ENCODE peak calls at places on chromosome 1, in ten cellular contexts. E is lower lobe of right lung, D is Panc1, U is heart right ventricle, X is HCT116, L is neuronal stem cell, I is upper lobe of left lung, W is ovary, K is neural progenitor cell, J is body of pancreas. S is an unnamed sample. For H3K4me1, the result is how much of the 10 kb centered on the place peaks cover.

GRCh38 chr1:114668784-114669561 is 876 bp downstream of the DENND2C start:
- DNase-seq in L (peak), U (no peak), I (no peak), J (peak), W (no peak), K (no peak), D (no peak), E (no peak), X (no peak), S (no peak)

GRCh38 chr1:38489844-38490270 is 369.7 kb downstream of the RRAGC start:
- DNase-seq in L (no peak), U (no peak), E (no peak), K (peak), J (peak), X (peak), W (no peak), I (no peak), D (no peak), S (no peak)

GRCh38 chr1:162141273-162142023 is 72.0 kb downstream of the NOS1AP start:
- DNase-seq in U (no peak), X (no peak), W (no peak), I (no peak), K (no peak), D (no peak), E (no peak), L (no peak), J (no peak), S (no peak)

GRCh38 chr1:112840631-112841624 is 115.1 kb downstream of the SLC16A1 start:
- DNase-seq in L (no peak), K (peak), W (no peak), E (no peak), D (no peak), J (no peak), X (no peak), U (no peak), I (no peak), S (no peak)

GRCh38 chr1:37859507-37860345 is at the start of gene MTF1:
- DNase-seq in I (peak), K (peak), D (peak), E (peak), W (peak), U (peak), X (peak), J (peak), L (peak), S (peak)

GRCh38 chr1:183932412-183932811 is 105.1 kb downstream of the COLGALT2 start:
- DNase-seq in L (no peak), U (peak), E (peak), J (peak), D (no peak), K (no peak), X (no peak), I (peak), W (peak), S (no peak)

GRCh38 chr1:234722267-234722704 is 112.3 kb upstream of the IRF2BP2 start:
- DNase-seq in U (no peak), I (no peak), W (peak), D (no peak), K (no peak), L (no peak), X (no peak), J (no peak), E (no peak), S (no peak)

GRCh38 chr1:115492880-115493279 is 148.9 kb upstream of the VANGL1 start:
- DNase-seq in D (no peak), L (no peak), X (no peak), K (no peak), W (no peak), I (peak), E (no peak), U (no peak), J (no peak), S (no peak)

GRCh38 chr1:81756872-81757271 is 43.9 kb upstream of the ADGRL2 start:
- DNase-seq in E (no peak), I (no peak), J (no peak), W (no peak), U (peak), L (no peak), X (no peak), K (no peak), D (no peak), S (peak)

GRCh38 chr1:175599212-175599681 is 144.1 kb downstream of the TNR start:
- DNase-seq in J (no peak), U (no peak), E (no peak), W (no peak), I (peak), D (no peak), X (no peak), K (peak), L (peak), S (no peak)

GRCh38 chr1:225882699-225883615 is 777 bp upstream of the TMEM63A start:
- DNase-seq in U (peak), E (peak), L (peak), D (no peak), W (peak), J (peak), I (peak), X (no peak), K (peak), S (peak)

GRCh38 chr1:156487862-156488261 is 12.7 kb downstream of the MEF2D start:
- DNase-seq in E (no peak), K (no peak), J (no peak), D (no peak), I (no peak), X (no peak), L (no peak), W (no peak), U (no peak), S (no peak)
- H3K4me1 ChIP-seq in E (half or more), K (under half), J (half or more), D (under half), I (half or more), X (half or more), L (under half), W (under half), U (half or more), S (under half)

DNA sequence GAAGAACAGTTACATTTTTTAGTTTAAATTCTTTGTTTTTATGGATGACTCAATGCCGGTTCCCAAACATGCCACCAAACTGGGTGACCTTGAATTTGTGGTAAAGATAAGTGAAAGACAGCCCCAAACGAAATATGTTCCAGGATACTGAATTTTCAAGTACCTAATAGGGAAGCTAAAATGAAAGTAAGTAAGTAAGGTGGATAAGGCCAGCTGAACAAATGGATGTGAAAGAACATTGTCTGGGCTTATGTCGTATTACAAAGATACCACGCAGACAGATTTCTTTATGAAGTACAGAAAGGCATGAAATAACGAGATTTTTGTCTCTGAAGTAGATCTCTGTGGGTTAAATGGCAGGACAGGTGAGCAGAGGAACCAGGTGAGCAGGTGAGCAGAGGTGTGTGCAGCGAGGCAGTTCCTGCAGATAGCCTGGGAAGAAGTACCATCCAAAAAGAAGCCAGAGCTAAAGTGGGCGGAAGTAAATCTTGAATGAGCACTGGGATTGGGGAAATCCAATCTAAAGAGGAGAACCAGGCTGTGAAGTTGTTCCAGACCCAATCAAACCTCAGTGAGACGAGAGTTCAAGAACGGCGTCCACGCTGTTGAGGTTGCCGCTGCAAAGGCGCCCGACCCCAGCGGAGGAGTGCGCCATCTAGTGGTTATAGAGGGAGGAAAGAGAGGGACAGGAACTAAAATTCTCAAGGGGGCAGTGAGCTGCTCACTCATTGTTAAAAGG is 19.6 kb downstream of the TLR5 start:
- DNase-seq in E (peak), U (peak), K (peak), W (peak), L (no peak), J (peak), I (peak), X (peak), D (no peak), S (peak)
- H3K4me3 ChIP-seq in E (peak), U (no peak), K (no peak), W (peak), L (no peak), J (no peak), I (peak), X (peak), D (peak), S (no peak)

DNA sequence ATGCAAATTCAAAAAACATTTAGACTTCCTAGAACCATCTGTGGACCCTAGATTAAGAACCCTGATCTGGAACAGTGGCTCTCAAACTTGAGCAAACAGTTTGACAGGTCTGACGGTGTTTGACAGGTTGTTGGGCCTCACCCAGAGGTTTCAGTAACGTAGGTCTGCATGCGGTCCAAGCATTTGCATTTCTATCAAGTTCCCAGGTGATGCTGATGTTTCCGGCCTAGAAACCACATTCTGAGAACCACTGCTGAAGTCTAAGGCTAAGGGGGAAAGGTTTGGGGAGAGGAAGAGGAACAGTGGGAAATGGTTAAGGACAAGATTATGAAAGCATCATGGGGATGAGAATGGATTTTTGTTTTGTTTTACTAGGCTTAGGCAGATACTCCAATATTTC is 48.6 kb downstream of the MDM4 start:
- DNase-seq in D (no peak), K (no peak), L (no peak), J (no peak), E (no peak), W (no peak), I (no peak), X (no peak), U (no peak), S (no peak)
- H3K4me1 ChIP-seq in D (under half), K (under half), L (under half), J (under half), E (under half), W (under half), I (under half), X (under half), U (under half), S (under half)

GRCh38 chr1:40984531-40984930 is 5.0 kb downstream of the CTPS1 start:
- DNase-seq in I (no peak), K (no peak), X (no peak), U (no peak), L (no peak), D (no peak), E (no peak), W (no peak), J (no peak), S (no peak)

GRCh38 chr1:40987439-40988276 is 8.2 kb downstream of the CTPS1 start:
- DNase-seq in J (no peak), X (no peak), L (no peak), D (no peak), W (peak), E (no peak), U (no peak), I (no peak), K (no peak), S (no peak)

GRCh38 chr1:40985875-40986274 is 6.4 kb downstream of the CTPS1 start:
- DNase-seq in J (no peak), L (no peak), K (no peak), U (no peak), X (no peak), D (no peak), I (no peak), W (no peak), E (no peak), S (no peak)

GRCh38 chr1:40986929-40987328 is 7.4 kb downstream of the CTPS1 start:
- DNase-seq in K (no peak), I (no peak), J (no peak), E (no peak), L (no peak), W (no peak), U (no peak), X (no peak), D (no peak), S (no peak)

GRCh38 chr1:40986328-40986783 is 6.9 kb downstream of the CTPS1 start:
- DNase-seq in I (peak), L (no peak), K (no peak), X (no peak), E (no peak), W (no peak), D (no peak), J (no peak), U (no peak), S (no peak)
- H3K4me3 ChIP-seq in I (no peak), L (no peak), K (no peak), X (no peak), E (no peak), W (no peak), D (no peak), J (no peak), U (no peak), S (no peak)

GRCh38 chr1:206909883-206910318 is 11.8 kb downstream of the FCMR start:
- DNase-seq in I (no peak), E (no peak), J (peak), K (peak), U (no peak), L (no peak), D (no peak), W (no peak), X (no peak), S (no peak)

GRCh38 chr1:206914138-206914537 is 7.6 kb downstream of the FCMR start:
- DNase-seq in J (no peak), X (no peak), I (no peak), E (no peak), L (no peak), U (no peak), D (no peak), K (no peak), W (no peak), S (no peak)

GRCh38 chr1:206915085-206915735 is 6.5 kb downstream of the FCMR start:
- DNase-seq in L (no peak), W (no peak), U (no peak), X (no peak), K (no peak), D (no peak), I (no peak), J (no peak), E (no peak), S (no peak)

GRCh38 chr1:206911064-206911663 is 10.6 kb downstream of the FCMR start:
- DNase-seq in U (no peak), W (no peak), D (peak), K (peak), J (peak), L (no peak), E (no peak), X (no peak), I (no peak), S (peak)

DNA sequence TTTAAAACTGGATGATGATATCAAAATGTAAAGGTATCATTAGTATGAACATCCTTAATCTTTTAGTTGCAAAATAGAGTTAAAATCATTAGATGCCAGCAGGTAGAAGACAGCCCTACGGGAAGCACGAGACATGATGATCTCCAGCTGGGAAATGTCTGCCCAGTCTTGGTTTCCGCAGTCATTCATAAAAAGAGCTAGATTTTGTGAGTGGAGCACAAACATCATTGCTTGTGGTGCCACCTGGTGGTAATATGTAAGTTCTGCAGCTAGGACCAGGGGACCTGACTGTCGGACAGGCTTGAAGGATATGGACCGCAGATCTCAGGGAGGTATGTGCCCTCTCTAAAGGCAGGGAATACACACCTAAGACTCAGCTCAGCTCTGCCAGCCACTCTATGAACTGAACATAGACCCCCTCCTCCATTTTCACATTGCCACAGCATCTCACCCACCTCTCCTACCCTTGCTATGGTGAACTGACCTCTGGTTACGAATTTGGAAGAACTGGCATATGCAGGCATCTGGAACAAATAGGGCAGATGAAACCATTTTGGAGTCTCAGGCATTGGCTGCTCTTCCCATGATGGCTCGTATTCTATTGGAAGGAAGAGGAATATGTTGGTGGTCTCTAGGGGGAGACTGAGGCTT is 9.2 kb downstream of the FCMR start:
- DNase-seq in U (peak), W (peak), K (peak), X (peak), L (peak), E (peak), D (peak), J (peak), I (no peak), S (peak)
- H3K4me1 ChIP-seq in U (under half), W (under half), K (under half), X (under half), L (under half), E (under half), D (under half), J (under half), I (under half), S (under half)

DNA sequence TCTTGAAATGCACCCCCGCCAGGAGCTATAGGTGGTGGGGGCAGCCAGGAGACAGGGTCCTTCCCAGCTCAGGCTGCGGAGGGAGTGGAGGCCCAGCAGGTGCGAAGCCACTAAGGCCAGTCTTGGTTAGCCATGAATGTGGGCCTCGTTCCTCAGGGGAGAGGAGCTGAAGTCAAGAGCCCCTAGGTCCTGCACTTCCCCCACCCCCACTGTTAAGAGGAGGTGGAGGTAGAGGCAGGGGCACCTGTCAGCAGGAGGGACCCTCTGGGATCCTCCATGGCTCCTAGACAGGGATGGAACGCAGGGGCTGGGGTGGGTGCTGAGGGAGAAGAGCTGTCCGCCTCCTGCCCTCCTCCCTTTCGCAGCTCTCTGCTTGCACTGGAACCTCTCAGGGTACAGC is 37.1 kb downstream of the MATN1 start:
- DNase-seq in W (no peak), E (no peak), J (no peak), U (no peak), X (no peak), I (no peak), K (peak), D (no peak), L (no peak), S (no peak)
- H3K4me3 ChIP-seq in W (no peak), E (no peak), J (no peak), U (no peak), X (no peak), I (no peak), K (no peak), D (no peak), L (no peak), S (no peak)

GRCh38 chr1:3702528-3702927 is 49.7 kb upstream of the CCDC27 start:
- DNase-seq in E (no peak), W (no peak), L (no peak), D (no peak), J (no peak), I (peak), U (no peak), K (no peak), X (no peak), S (peak)

GRCh38 chr1:3705341-3705950 is 46.8 kb upstream of the CCDC27 start:
- DNase-seq in I (peak), J (no peak), W (no peak), X (no peak), K (no peak), E (no peak), L (no peak), D (no peak), U (no peak), S (no peak)

GRCh38 chr1:3702990-3703728 is 49.1 kb upstream of the CCDC27 start:
- DNase-seq in U (no peak), J (no peak), X (no peak), L (no peak), W (no peak), I (peak), E (no peak), D (no peak), K (peak), S (peak)

GRCh38 chr1:3706651-3707297 is 45.5 kb upstream of the CCDC27 start:
- DNase-seq in E (no peak), I (peak), U (no peak), D (no peak), L (no peak), J (no peak), K (no peak), X (no peak), W (no peak), S (no peak)

GRCh38 chr1:3703786-3704396 is 48.4 kb upstream of the CCDC27 start:
- DNase-seq in K (no peak), W (no peak), E (no peak), U (no peak), I (peak), L (no peak), J (no peak), D (no peak), X (no peak), S (peak)
- H3K4me1 ChIP-seq in K (under half), W (under half), E (under half), U (under half), I (under half), L (under half), J (under half), D (under half), X (under half), S (under half)

GRCh38 chr1:33410091-33410701 is 20.7 kb downstream of the PHC2 start:
- DNase-seq in I (no peak), J (no peak), D (no peak), W (no peak), K (peak), X (no peak), E (no peak), L (peak), U (no peak), S (no peak)
- H3K4me3 ChIP-seq in I (no peak), J (no peak), D (no peak), W (no peak), K (no peak), X (no peak), E (no peak), L (peak), U (no peak), S (no peak)